ENCODE peak calls at places on chromosomes 12 and 14, in five cellular contexts. B is heart left ventricle, C is pons, J is left ventricle myocardium inferior, O is psoas muscle. L is an unnamed sample.

GRCh38 chr14:51534623-51535022 is 117.1 kb upstream of the FRMD6 start:
- DNase-seq in B (no peak), C (no peak), J (no peak), O (no peak), L (no peak)

GRCh38 chr14:88380405-88380804 is 5.1 kb upstream of the SPATA7 start:
- DNase-seq in B (no peak), C (peak; percentile 43), J (no peak), O (no peak), L (no peak)

GRCh38 chr12:112097641-112098040 is 10.9 kb downstream of the NAA25 start:
- DNase-seq in B (no peak), C (no peak), J (no peak), O (no peak), L (no peak)

GRCh38 chr12:122028601-122029560 is 7.2 kb downstream of the BCL7A start:
- DNase-seq in B (no peak), C (peak; percentile 77), J (no peak), O (no peak), L (no peak)

GRCh38 chr12:57765003-57765697 is 1.7 kb downstream of the CYP27B1 start:
- DNase-seq in B (no peak), C (no peak), J (peak; percentile 34), O (peak; percentile 38), L (no peak)

GRCh38 chr12:121845699-121846098 is 13.0 kb downstream of the HPD start:
- DNase-seq in B (no peak), C (no peak), J (no peak), O (no peak), L (no peak)

GRCh38 chr14:103626150-103626850 is 2.7 kb upstream of the KLC1 start:
- DNase-seq in B (no peak), C (no peak), J (no peak), O (no peak), L (no peak)

GRCh38 chr12:76571256-76571655 is 11.7 kb upstream of the OSBPL8 start:
- DNase-seq in B (no peak), C (no peak), J (no peak), O (no peak), L (no peak)

GRCh38 chr14:23478109-23478698 is 8.7 kb downstream of the NGDN start:
- DNase-seq in B (peak; percentile 32), C (peak; percentile 67), J (peak; percentile 26), O (peak; percentile 46), L (peak; percentile 70)

GRCh38 chr14:94004015-94004414 is 6.9 kb downstream of the CCDC197 start:
- DNase-seq in B (no peak), C (no peak), J (no peak), O (no peak), L (no peak)

GRCh38 chr12:5034605-5035004 is 9.1 kb upstream of the KCNA5 start:
- DNase-seq in B (no peak), C (no peak), J (no peak), O (no peak), L (no peak)

GRCh38 chr14:103023881-103024473 is 33.4 kb downstream of the CDC42BPB start:
- DNase-seq in B (peak; percentile 61), C (no peak), J (peak; percentile 32), O (no peak), L (no peak)

GRCh38 chr12:119245904-119246494 is 67.3 kb downstream of the HSPB8 start:
- DNase-seq in B (no peak), C (no peak), J (no peak), O (no peak), L (no peak)

GRCh38 chr12:30794020-30794419 is 39.3 kb upstream of the CAPRIN2 start:
- DNase-seq in B (no peak), C (no peak), J (no peak), O (no peak), L (no peak)

GRCh38 chr12:115313929-115314328 is 630.0 kb upstream of the TBX3 start:
- DNase-seq in B (no peak), C (no peak), J (no peak), O (no peak), L (no peak)

GRCh38 chr12:115355301-115355700 is 671.3 kb upstream of the TBX3 start:
- DNase-seq in B (no peak), C (no peak), J (no peak), O (no peak), L (no peak)

GRCh38 chr12:131883521-131883900 is 10.9 kb upstream of the ULK1 start:
- DNase-seq in B (no peak), C (no peak), J (no peak), O (no peak), L (no peak)

GRCh38 chr12:50527086-50527726 is 22.4 kb downstream of the DIP2B start:
- DNase-seq in B (no peak), C (no peak), J (no peak), O (no peak), L (no peak)

GRCh38 chr12:27338473-27338872 is 5.8 kb downstream of the BMAL2 start:
- DNase-seq in B (no peak), C (no peak), J (no peak), O (no peak), L (no peak)

GRCh38 chr12:76909290-76909689 is 30.5 kb upstream of the CSRP2 start:
- DNase-seq in B (no peak), C (no peak), J (no peak), O (no peak), L (no peak)

GRCh38 chr14:72892879-72893635 is 844 bp downstream of the DPF3 start:
- DNase-seq in B (peak; percentile 24), C (peak; percentile 30), J (peak; percentile 26), O (peak; percentile 30), L (peak; percentile 45)

GRCh38 chr14:46580941-46581671 is 70.5 kb downstream of the RPL10L start:
- DNase-seq in B (no peak), C (peak; percentile 52), J (no peak), O (no peak), L (no peak)

GRCh38 chr14:102183922-102184677 is 44.4 kb downstream of the WDR20 start:
- DNase-seq in B (no peak), C (peak; percentile 90), J (no peak), O (no peak), L (peak; percentile 53)

GRCh38 chr12:91074068-91074819 is 16.4 kb upstream of the KERA start:
- DNase-seq in B (peak; percentile 9), C (no peak), J (no peak), O (no peak), L (no peak)

GRCh38 chr14:72641086-72641485 is 252.8 kb downstream of the DPF3 start:
- DNase-seq in B (no peak), C (no peak), J (no peak), O (no peak), L (no peak)

L was measured in head of caudate nucleus.